ENCODE peak calls at places on chromosomes 4 and X, in seven cellular contexts. One of them, this sample, is unnamed.

GRCh38 chr4:14383652-14384051 is 618.6 kb upstream of the CPEB2 start:
- DNase-seq in GF-D8: no peak
- DNase-seq in M059J: no peak
- DNase-seq in NCI-H748 treated with DMSO at 0.1 percent for 48 hours: no peak
- DNase-seq in T-helper 1 cell: no peak
- DNase-seq in NCI-H1105 treated with DMSO at 0.1 percent for 48 hours: no peak
- DNase-seq in activated effector memory CD4-positive, alpha-beta T cell treated with anti-CD3 and anti-CD28 coated beads, Interleukin-2, amount 50 U/mL, for 16 hours: no peak
- DNase-seq in this sample: no peak

GRCh38 chr4:123406862-123407261 is 10.3 kb downstream of the SPRY1 start:
- DNase-seq in NCI-H748 treated with DMSO at 0.1 percent for 48 hours: no peak
- DNase-seq in T-helper 1 cell: no peak
- DNase-seq in activated effector memory CD4-positive, alpha-beta T cell treated with anti-CD3 and anti-CD28 coated beads, Interleukin-2, amount 50 U/mL, for 16 hours: no peak
- DNase-seq in GF-D8: no peak
- DNase-seq in NCI-H1105 treated with DMSO at 0.1 percent for 48 hours: no peak
- DNase-seq in M059J: no peak
- DNase-seq in this sample: peak; percentile 38

GRCh38 chr4:85393201-85393600 is 81.7 kb upstream of the ARHGAP24 start:
- DNase-seq in NCI-H1105 treated with DMSO at 0.1 percent for 48 hours: no peak
- DNase-seq in GF-D8: no peak
- DNase-seq in T-helper 1 cell: no peak
- DNase-seq in activated effector memory CD4-positive, alpha-beta T cell treated with anti-CD3 and anti-CD28 coated beads, Interleukin-2, amount 50 U/mL, for 16 hours: no peak
- DNase-seq in NCI-H748 treated with DMSO at 0.1 percent for 48 hours: no peak
- DNase-seq in M059J: no peak
- DNase-seq in this sample: no peak

GRCh38 chr4:147828361-147828760 is 96.5 kb downstream of the ARHGAP10 start:
- DNase-seq in NCI-H1105 treated with DMSO at 0.1 percent for 48 hours: no peak
- DNase-seq in M059J: peak; percentile 23
- DNase-seq in T-helper 1 cell: no peak
- DNase-seq in NCI-H748 treated with DMSO at 0.1 percent for 48 hours: no peak
- DNase-seq in GF-D8: peak; percentile 15
- DNase-seq in activated effector memory CD4-positive, alpha-beta T cell treated with anti-CD3 and anti-CD28 coated beads, Interleukin-2, amount 50 U/mL, for 16 hours: no peak
- DNase-seq in this sample: no peak

GRCh38 chrX:3712870-3713224 is 602 bp downstream of the PRKX start:
- DNase-seq in GF-D8: no peak
- DNase-seq in NCI-H748 treated with DMSO at 0.1 percent for 48 hours: no peak
- DNase-seq in activated effector memory CD4-positive, alpha-beta T cell treated with anti-CD3 and anti-CD28 coated beads, Interleukin-2, amount 50 U/mL, for 16 hours: no peak
- DNase-seq in T-helper 1 cell: no peak
- DNase-seq in NCI-H1105 treated with DMSO at 0.1 percent for 48 hours: no peak
- DNase-seq in M059J: no peak
- DNase-seq in this sample: no peak

GRCh38 chr4:4216668-4217067 is 10.1 kb downstream of the OTOP1 start:
- DNase-seq in M059J: peak; percentile 68
- DNase-seq in NCI-H748 treated with DMSO at 0.1 percent for 48 hours: no peak
- DNase-seq in activated effector memory CD4-positive, alpha-beta T cell treated with anti-CD3 and anti-CD28 coated beads, Interleukin-2, amount 50 U/mL, for 16 hours: no peak
- DNase-seq in NCI-H1105 treated with DMSO at 0.1 percent for 48 hours: no peak
- DNase-seq in GF-D8: no peak
- DNase-seq in T-helper 1 cell: no peak
- DNase-seq in this sample: no peak

GRCh38 chrX:28920141-28920540 is 332.9 kb downstream of the IL1RAPL1 start:
- DNase-seq in activated effector memory CD4-positive, alpha-beta T cell treated with anti-CD3 and anti-CD28 coated beads, Interleukin-2, amount 50 U/mL, for 16 hours: no peak
- DNase-seq in GF-D8: no peak
- DNase-seq in T-helper 1 cell: no peak
- DNase-seq in M059J: no peak
- DNase-seq in NCI-H1105 treated with DMSO at 0.1 percent for 48 hours: no peak
- DNase-seq in NCI-H748 treated with DMSO at 0.1 percent for 48 hours: peak; percentile 88
- DNase-seq in this sample: peak; percentile 10

GRCh38 chr4:128653514-128654420 is 155.7 kb upstream of the JADE1 start:
- DNase-seq in NCI-H1105 treated with DMSO at 0.1 percent for 48 hours: peak; percentile 28
- DNase-seq in NCI-H748 treated with DMSO at 0.1 percent for 48 hours: no peak
- DNase-seq in activated effector memory CD4-positive, alpha-beta T cell treated with anti-CD3 and anti-CD28 coated beads, Interleukin-2, amount 50 U/mL, for 16 hours: no peak
- DNase-seq in M059J: no peak
- DNase-seq in GF-D8: no peak
- DNase-seq in T-helper 1 cell: no peak
- DNase-seq in this sample: peak; percentile 65

GRCh38 chr4:176013466-176014247 is 52.0 kb upstream of the WDR17 start:
- DNase-seq in NCI-H748 treated with DMSO at 0.1 percent for 48 hours: no peak
- DNase-seq in NCI-H1105 treated with DMSO at 0.1 percent for 48 hours: no peak
- DNase-seq in M059J: no peak
- DNase-seq in T-helper 1 cell: no peak
- DNase-seq in GF-D8: peak; percentile 37
- DNase-seq in activated effector memory CD4-positive, alpha-beta T cell treated with anti-CD3 and anti-CD28 coated beads, Interleukin-2, amount 50 U/mL, for 16 hours: no peak
- DNase-seq in this sample: no peak

GRCh38 chr4:22486276-22486675 is 29.6 kb downstream of the ADGRA3 start:
- DNase-seq in NCI-H748 treated with DMSO at 0.1 percent for 48 hours: no peak
- DNase-seq in GF-D8: no peak
- DNase-seq in NCI-H1105 treated with DMSO at 0.1 percent for 48 hours: no peak
- DNase-seq in T-helper 1 cell: no peak
- DNase-seq in activated effector memory CD4-positive, alpha-beta T cell treated with anti-CD3 and anti-CD28 coated beads, Interleukin-2, amount 50 U/mL, for 16 hours: no peak
- DNase-seq in M059J: peak; percentile 22
- DNase-seq in this sample: no peak

GRCh38 chr4:5863461-5864113 is 29.3 kb downstream of the CRMP1 start:
- DNase-seq in activated effector memory CD4-positive, alpha-beta T cell treated with anti-CD3 and anti-CD28 coated beads, Interleukin-2, amount 50 U/mL, for 16 hours: peak; percentile 77
- DNase-seq in NCI-H748 treated with DMSO at 0.1 percent for 48 hours: no peak
- DNase-seq in T-helper 1 cell: no peak
- DNase-seq in M059J: peak; percentile 96
- DNase-seq in NCI-H1105 treated with DMSO at 0.1 percent for 48 hours: no peak
- DNase-seq in GF-D8: no peak
- DNase-seq in this sample: peak; percentile 34

GRCh38 chrX:49250578-49250977 is 13.9 kb downstream of the FOXP3 start:
- DNase-seq in GF-D8: no peak
- DNase-seq in NCI-H748 treated with DMSO at 0.1 percent for 48 hours: no peak
- DNase-seq in T-helper 1 cell: no peak
- DNase-seq in M059J: no peak
- DNase-seq in NCI-H1105 treated with DMSO at 0.1 percent for 48 hours: no peak
- DNase-seq in activated effector memory CD4-positive, alpha-beta T cell treated with anti-CD3 and anti-CD28 coated beads, Interleukin-2, amount 50 U/mL, for 16 hours: no peak
- DNase-seq in this sample: no peak

GRCh38 chrX:154748712-154749339 is 2.1 kb downstream of the GAB3 start:
- DNase-seq in activated effector memory CD4-positive, alpha-beta T cell treated with anti-CD3 and anti-CD28 coated beads, Interleukin-2, amount 50 U/mL, for 16 hours: peak; percentile 70
- DNase-seq in M059J: peak; percentile 72
- DNase-seq in NCI-H1105 treated with DMSO at 0.1 percent for 48 hours: peak; percentile 73
- DNase-seq in NCI-H748 treated with DMSO at 0.1 percent for 48 hours: peak; percentile 33
- DNase-seq in T-helper 1 cell: no peak
- DNase-seq in GF-D8: peak; percentile 24
- DNase-seq in this sample: peak; percentile 51

GRCh38 chr4:19592391-19592790 is 659.3 kb upstream of the SLIT2 start:
- DNase-seq in T-helper 1 cell: no peak
- DNase-seq in M059J: peak; percentile 43
- DNase-seq in activated effector memory CD4-positive, alpha-beta T cell treated with anti-CD3 and anti-CD28 coated beads, Interleukin-2, amount 50 U/mL, for 16 hours: no peak
- DNase-seq in NCI-H748 treated with DMSO at 0.1 percent for 48 hours: no peak
- DNase-seq in GF-D8: no peak
- DNase-seq in NCI-H1105 treated with DMSO at 0.1 percent for 48 hours: no peak
- DNase-seq in this sample: no peak

GRCh38 chr4:119647558-119647957 is 19.0 kb upstream of the PDE5A start:
- DNase-seq in M059J: no peak
- DNase-seq in T-helper 1 cell: no peak
- DNase-seq in GF-D8: no peak
- DNase-seq in activated effector memory CD4-positive, alpha-beta T cell treated with anti-CD3 and anti-CD28 coated beads, Interleukin-2, amount 50 U/mL, for 16 hours: no peak
- DNase-seq in NCI-H1105 treated with DMSO at 0.1 percent for 48 hours: no peak
- DNase-seq in NCI-H748 treated with DMSO at 0.1 percent for 48 hours: no peak
- DNase-seq in this sample: no peak

GRCh38 chr4:15144249-15144966 is 142.1 kb downstream of the CPEB2 start:
- DNase-seq in NCI-H748 treated with DMSO at 0.1 percent for 48 hours: no peak
- DNase-seq in M059J: peak; percentile 15
- DNase-seq in GF-D8: no peak
- DNase-seq in NCI-H1105 treated with DMSO at 0.1 percent for 48 hours: peak; percentile 67
- DNase-seq in activated effector memory CD4-positive, alpha-beta T cell treated with anti-CD3 and anti-CD28 coated beads, Interleukin-2, amount 50 U/mL, for 16 hours: no peak
- DNase-seq in T-helper 1 cell: no peak
- DNase-seq in this sample: peak; percentile 84

GRCh38 chr4:112119358-112119783 is 25.9 kb upstream of the FAM241A start:
- DNase-seq in T-helper 1 cell: no peak
- DNase-seq in activated effector memory CD4-positive, alpha-beta T cell treated with anti-CD3 and anti-CD28 coated beads, Interleukin-2, amount 50 U/mL, for 16 hours: no peak
- DNase-seq in GF-D8: no peak
- DNase-seq in NCI-H1105 treated with DMSO at 0.1 percent for 48 hours: no peak
- DNase-seq in NCI-H748 treated with DMSO at 0.1 percent for 48 hours: no peak
- DNase-seq in M059J: no peak
- DNase-seq in this sample: no peak

GRCh38 chr4:108544504-108544903 is 75.9 kb upstream of the RPL34 start:
- DNase-seq in GF-D8: no peak
- DNase-seq in activated effector memory CD4-positive, alpha-beta T cell treated with anti-CD3 and anti-CD28 coated beads, Interleukin-2, amount 50 U/mL, for 16 hours: no peak
- DNase-seq in M059J: peak; percentile 2
- DNase-seq in NCI-H748 treated with DMSO at 0.1 percent for 48 hours: no peak
- DNase-seq in NCI-H1105 treated with DMSO at 0.1 percent for 48 hours: no peak
- DNase-seq in T-helper 1 cell: no peak
- DNase-seq in this sample: no peak